ENCODE peak calls at places on chromosomes 12 and 14, in nine cellular contexts. One of them, this sample, is unnamed.

GRCh38 chr12:120249875-120250795 is 15.4 kb downstream of the PXN start:
- DNase-seq in lung microvascular endothelial cell: peak
- DNase-seq in germinal center: no peak
- DNase-seq in activated T-cell treated with anti-CD3 and anti-CD28 coated beads for 1 hour: peak
- DNase-seq in NCI-H82: no peak
- DNase-seq in left cardiac atrium: peak
- DNase-seq in activated CD8-positive, alpha-beta memory T cell treated with anti-CD3 and anti-CD28 coated beads, Interleukin-2, amount 50 U/mL, for 4 hours: no peak
- DNase-seq in amygdala: no peak
- DNase-seq in omental fat pad: no peak
- DNase-seq in this sample: peak

GRCh38 chr14:58428011-58428807 is 690 bp downstream of the KIAA0586 start:
- DNase-seq in lung microvascular endothelial cell: peak
- DNase-seq in germinal center: peak
- DNase-seq in activated T-cell treated with anti-CD3 and anti-CD28 coated beads for 1 hour: no peak
- DNase-seq in NCI-H82: peak
- DNase-seq in left cardiac atrium: no peak
- DNase-seq in activated CD8-positive, alpha-beta memory T cell treated with anti-CD3 and anti-CD28 coated beads, Interleukin-2, amount 50 U/mL, for 4 hours: no peak
- DNase-seq in amygdala: no peak
- DNase-seq in omental fat pad: no peak
- DNase-seq in this sample: no peak

GRCh38 chr12:124792961-124793441 is 70.7 kb downstream of the SCARB1 start:
- DNase-seq in lung microvascular endothelial cell: no peak
- DNase-seq in germinal center: no peak
- DNase-seq in activated T-cell treated with anti-CD3 and anti-CD28 coated beads for 1 hour: no peak
- DNase-seq in NCI-H82: no peak
- DNase-seq in left cardiac atrium: no peak
- DNase-seq in activated CD8-positive, alpha-beta memory T cell treated with anti-CD3 and anti-CD28 coated beads, Interleukin-2, amount 50 U/mL, for 4 hours: no peak
- DNase-seq in amygdala: peak
- DNase-seq in omental fat pad: no peak
- DNase-seq in this sample: no peak

GRCh38 chr12:91870872-91871707 is 274.6 kb downstream of the BTG1 start:
- DNase-seq in lung microvascular endothelial cell: no peak
- DNase-seq in germinal center: no peak
- DNase-seq in activated T-cell treated with anti-CD3 and anti-CD28 coated beads for 1 hour: no peak
- DNase-seq in NCI-H82: no peak
- DNase-seq in left cardiac atrium: no peak
- DNase-seq in activated CD8-positive, alpha-beta memory T cell treated with anti-CD3 and anti-CD28 coated beads, Interleukin-2, amount 50 U/mL, for 4 hours: no peak
- DNase-seq in amygdala: no peak
- DNase-seq in omental fat pad: no peak
- DNase-seq in this sample: no peak

GRCh38 chr14:54610051-54610977 is 43.4 kb downstream of the SAMD4A start:
- DNase-seq in lung microvascular endothelial cell: no peak
- DNase-seq in germinal center: no peak
- DNase-seq in activated T-cell treated with anti-CD3 and anti-CD28 coated beads for 1 hour: no peak
- DNase-seq in NCI-H82: no peak
- DNase-seq in left cardiac atrium: no peak
- DNase-seq in activated CD8-positive, alpha-beta memory T cell treated with anti-CD3 and anti-CD28 coated beads, Interleukin-2, amount 50 U/mL, for 4 hours: no peak
- DNase-seq in amygdala: no peak
- DNase-seq in omental fat pad: no peak
- DNase-seq in this sample: no peak

GRCh38 chr12:68628698-68629097 is 18.0 kb downstream of the RAP1B start:
- DNase-seq in lung microvascular endothelial cell: no peak
- DNase-seq in germinal center: no peak
- DNase-seq in activated T-cell treated with anti-CD3 and anti-CD28 coated beads for 1 hour: no peak
- DNase-seq in NCI-H82: no peak
- DNase-seq in left cardiac atrium: no peak
- DNase-seq in activated CD8-positive, alpha-beta memory T cell treated with anti-CD3 and anti-CD28 coated beads, Interleukin-2, amount 50 U/mL, for 4 hours: no peak
- DNase-seq in amygdala: no peak
- DNase-seq in omental fat pad: no peak
- DNase-seq in this sample: no peak

GRCh38 chr14:73460691-73461127 is 2.4 kb upstream of the NUMB start:
- DNase-seq in lung microvascular endothelial cell: peak
- DNase-seq in germinal center: no peak
- DNase-seq in activated T-cell treated with anti-CD3 and anti-CD28 coated beads for 1 hour: no peak
- DNase-seq in NCI-H82: peak
- DNase-seq in left cardiac atrium: no peak
- DNase-seq in activated CD8-positive, alpha-beta memory T cell treated with anti-CD3 and anti-CD28 coated beads, Interleukin-2, amount 50 U/mL, for 4 hours: no peak
- DNase-seq in amygdala: no peak
- DNase-seq in omental fat pad: no peak
- DNase-seq in this sample: no peak

GRCh38 chr12:33596061-33596460 is 156.4 kb upstream of the SYT10 start:
- DNase-seq in lung microvascular endothelial cell: no peak
- DNase-seq in germinal center: no peak
- DNase-seq in activated T-cell treated with anti-CD3 and anti-CD28 coated beads for 1 hour: no peak
- DNase-seq in NCI-H82: no peak
- DNase-seq in left cardiac atrium: no peak
- DNase-seq in activated CD8-positive, alpha-beta memory T cell treated with anti-CD3 and anti-CD28 coated beads, Interleukin-2, amount 50 U/mL, for 4 hours: no peak
- DNase-seq in amygdala: no peak
- DNase-seq in omental fat pad: no peak
- DNase-seq in this sample: no peak

This sample was measured in suprapubic skin.